ENCODE peak calls at places on chromosome 21, in nine cellular contexts. A is epithelial cell of esophagus; J is hepatocyte; Q is NCI-H1048; X is substantia nigra; T is stimulated activated CD8-positive, alpha-beta memory T cell treated with anti-CD3 and anti-CD28 coated beads, Interleukin-7, amount 100 ng/mL, for 4 hours; L is HCEC 1CT; Y is activated T-helper 1 cell treated with anti-CD3 and anti-CD28 coated beads, Interleukin-2, amount 50 U/mL, for 16 hours; K is nephron progenitor cell. C is an unnamed sample.

GRCh38 chr21:44428281-44428942 is 26.9 kb upstream of the LRRC3 start:
- DNase-seq in L (no peak), X (no peak), Q (peak), A (peak), Y (no peak), J (no peak), T (peak), K (no peak), C (peak)

GRCh38 chr21:44890961-44891541 is 17.6 kb upstream of the PTTG1IP start:
- DNase-seq in A (no peak), T (no peak), J (no peak), K (no peak), Y (no peak), Q (no peak), L (no peak), X (no peak), C (no peak)

GRCh38 chr21:33380483-33380998 is 22.7 kb upstream of the IFNGR2 start:
- DNase-seq in Q (no peak), K (no peak), Y (peak), X (no peak), A (peak), L (peak), T (peak), J (peak), C (peak)

GRCh38 chr21:32868631-32869454 is 97.3 kb upstream of the PAXBP1 start:
- DNase-seq in Q (no peak), J (no peak), A (no peak), L (no peak), T (no peak), K (no peak), X (no peak), Y (no peak), C (no peak)

GRCh38 chr21:30257773-30258172 is 25.0 kb downstream of the KRTAP24-1 start:
- DNase-seq in L (no peak), T (no peak), Y (no peak), X (no peak), K (peak), Q (no peak), A (peak), J (peak), C (no peak)

GRCh38 chr21:32206631-32207030 is 72.2 kb downstream of the MIS18A start:
- DNase-seq in X (no peak), L (no peak), Y (no peak), T (no peak), K (no peak), A (no peak), Q (no peak), J (no peak), C (no peak)

GRCh38 chr21:45255381-45256020 is 32.2 kb downstream of the POFUT2 start:
- DNase-seq in L (no peak), K (no peak), A (no peak), J (no peak), Y (no peak), T (no peak), Q (no peak), X (no peak), C (no peak)

GRCh38 chr21:35203093-35204021 is 154.3 kb upstream of the RUNX1 start:
- DNase-seq in K (no peak), Q (no peak), A (no peak), L (peak), T (no peak), Y (no peak), J (peak), X (no peak), C (no peak)

GRCh38 chr21:42862774-42863503 is 16.4 kb downstream of the WDR4 start:
- DNase-seq in Y (no peak), Q (no peak), K (no peak), A (peak), T (no peak), J (peak), L (no peak), X (no peak), C (no peak)

GRCh38 chr21:25334046-25334730 is 273.1 kb downstream of the MRPL39 start:
- DNase-seq in A (peak), J (no peak), L (no peak), X (no peak), Y (no peak), T (no peak), K (no peak), Q (no peak), C (no peak)

GRCh38 chr21:23936224-23936623 is 1671.1 kb downstream of the MRPL39 start:
- DNase-seq in X (no peak), K (no peak), L (no peak), A (no peak), Q (no peak), J (peak), T (no peak), Y (no peak), C (no peak)